ENCODE peak calls at places on chromosomes 1 and 21, in seven cellular contexts. U, T, D, E, P, K and S are unnamed samples.

GRCh38 chr21:20875741-20876140 is 122.5 kb upstream of the NCAM2 start:
- DNase-seq in U (peak), T (no peak), D (no peak), E (no peak), P (no peak), K (no peak), S (no peak)

GRCh38 chr1:32393136-32393535 is 1.1 kb downstream of the BSDC1 start:
- DNase-seq in U (no peak), T (peak), D (no peak), E (peak), P (no peak), K (no peak), S (peak)

GRCh38 chr1:209673631-209674417 is 1.4 kb upstream of the G0S2 start:
- DNase-seq in U (no peak), T (no peak), D (no peak), E (peak), P (no peak), K (no peak), S (peak)

GRCh38 chr1:15750924-15751323 is 7.7 kb upstream of the FBLIM1 start:
- DNase-seq in U (no peak), T (no peak), D (no peak), E (no peak), P (no peak), K (no peak), S (no peak)

GRCh38 chr1:17849216-17849615 is 94.1 kb downstream of the ACTL8 start:
- DNase-seq in U (no peak), T (no peak), D (no peak), E (peak), P (no peak), K (no peak), S (peak)

GRCh38 chr1:3657096-3657475 is 4.8 kb downstream of the TP73 start:
- DNase-seq in U (no peak), T (no peak), D (no peak), E (no peak), P (no peak), K (no peak), S (no peak)

GRCh38 chr1:54581621-54582035 is 33.6 kb downstream of the ACOT11 start:
- DNase-seq in U (peak), T (no peak), D (peak), E (peak), P (no peak), K (peak), S (peak)

GRCh38 chr1:106435269-106435668 is 621.2 kb upstream of the PRMT6 start:
- DNase-seq in U (no peak), T (no peak), D (no peak), E (no peak), P (no peak), K (no peak), S (no peak)

GRCh38 chr1:37752583-37753471 is 12.1 kb downstream of the EPHA10 start:
- DNase-seq in U (no peak), T (peak), D (no peak), E (peak), P (no peak), K (no peak), S (peak)

GRCh38 chr1:85297855-85298629 is 21.6 kb upstream of the BCL10 start:
- DNase-seq in U (peak), T (peak), D (no peak), E (peak), P (no peak), K (peak), S (peak)

GRCh38 chr1:226310637-226311195 is 1.8 kb upstream of the LIN9 start:
- DNase-seq in U (no peak), T (no peak), D (no peak), E (no peak), P (no peak), K (no peak), S (peak)

GRCh38 chr1:89616844-89617627 is 15.9 kb upstream of the LRRC8C start:
- DNase-seq in U (no peak), T (no peak), D (no peak), E (no peak), P (no peak), K (no peak), S (no peak)

GRCh38 chr21:44845418-44846200 is 27.7 kb upstream of the SUMO3 start:
- DNase-seq in U (peak), T (peak), D (peak), E (peak), P (peak), K (peak), S (peak)

GRCh38 chr1:245453556-245453955 is 298.8 kb downstream of the KIF26B start:
- DNase-seq in U (no peak), T (no peak), D (no peak), E (no peak), P (no peak), K (no peak), S (no peak)

DNA sequence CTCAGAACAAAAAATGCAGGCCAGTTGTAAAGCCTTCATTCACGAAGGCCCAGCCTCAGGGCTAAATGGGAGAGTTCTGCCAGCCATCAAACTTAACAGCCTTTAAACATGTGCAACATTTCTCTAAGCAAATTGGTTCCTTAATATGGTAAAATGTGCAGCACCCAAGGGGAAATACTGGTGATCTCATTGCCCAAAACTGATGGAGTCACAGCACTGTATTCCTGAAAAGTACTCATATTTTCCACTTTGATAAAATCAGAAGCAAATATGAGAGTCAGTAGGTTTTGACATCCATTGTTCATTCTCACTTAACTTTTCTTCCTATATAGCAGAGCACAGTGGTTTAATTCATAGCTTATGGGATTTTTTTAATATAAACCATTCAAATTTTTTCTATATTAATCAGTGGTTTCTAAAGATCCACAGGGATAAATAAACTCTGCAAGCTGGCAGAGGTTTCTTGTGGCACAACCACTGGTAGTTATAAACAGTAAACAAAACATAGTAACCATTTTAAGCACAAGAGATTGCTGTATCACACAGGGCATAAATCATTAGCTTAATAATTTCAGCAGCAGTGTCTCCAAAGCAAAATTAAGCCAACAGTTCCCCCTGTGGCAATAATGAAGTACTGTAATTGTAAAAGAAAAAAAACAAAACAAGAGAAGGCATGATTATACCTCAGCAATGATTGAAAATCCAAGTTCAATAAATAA is 106.9 kb upstream of the LYPLAL1 start:
- DNase-seq in U (peak), T (peak), D (no peak), E (peak), P (no peak), K (peak), S (peak)
- TF ChIP-seq CTCF in U (peak), T (peak), D (peak), E (peak), P (peak), K (peak), S (peak)

DNA sequence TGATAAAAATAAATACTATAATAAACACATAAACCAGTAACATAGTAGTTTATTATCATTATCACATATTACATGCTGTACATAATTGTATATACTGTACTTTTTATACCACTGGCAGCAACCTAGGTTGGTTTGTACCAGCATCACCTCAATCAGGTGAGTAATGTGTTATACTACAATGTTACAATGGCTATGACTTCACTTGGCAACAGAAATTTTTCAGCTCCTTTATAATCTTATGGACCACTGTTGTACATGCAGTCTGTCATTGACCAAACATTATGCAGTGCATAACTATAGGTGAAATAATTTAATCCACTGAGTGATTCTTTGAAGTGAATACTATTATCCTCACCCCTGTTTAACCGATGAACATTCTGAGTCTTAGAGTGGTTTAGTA is 44.5 kb downstream of the TNFSF4 start:
- DNase-seq in U (no peak), T (no peak), D (no peak), E (no peak), P (no peak), K (no peak), S (no peak)
- TF ChIP-seq CTCF in U (no peak), T (no peak), D (no peak), E (no peak), P (no peak), K (no peak), S (no peak)

DNA sequence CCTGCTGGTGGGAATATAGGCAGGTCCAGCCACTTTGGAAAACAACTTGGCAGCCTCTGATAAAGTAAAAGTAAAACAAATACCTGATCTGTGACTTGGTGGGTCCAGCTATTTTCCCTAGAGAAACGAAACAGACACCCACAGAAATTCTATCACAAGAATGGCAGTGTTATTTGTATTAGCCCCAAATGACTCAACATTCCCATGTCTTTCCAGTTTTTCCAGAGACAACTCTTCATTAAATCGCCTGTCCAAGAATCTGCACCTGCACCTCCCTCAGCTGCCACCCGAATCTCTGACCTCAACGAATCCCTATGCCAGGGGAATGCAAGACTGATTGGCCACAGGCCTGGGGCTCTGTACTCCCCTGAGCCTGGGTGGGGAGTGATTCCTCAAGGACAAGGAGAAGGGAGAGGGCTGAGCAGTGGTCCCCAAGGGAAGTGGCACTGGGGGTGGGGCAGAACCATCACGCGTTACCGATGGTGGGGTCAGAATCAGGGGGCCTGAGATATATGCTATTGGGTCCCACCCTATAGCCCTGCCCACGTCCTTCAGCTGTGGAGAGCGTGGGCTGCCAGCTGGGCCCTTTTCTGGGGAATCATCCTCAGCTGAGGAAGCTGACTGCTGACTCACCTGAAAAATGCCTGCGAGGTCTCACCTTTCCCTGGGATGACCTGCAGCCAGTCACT is 553.0 kb downstream of the PTPRU start:
- DNase-seq in U (no peak), T (no peak), D (no peak), E (no peak), P (no peak), K (no peak), S (no peak)
- TF ChIP-seq CTCF in U (no peak), T (no peak), D (no peak), E (no peak), P (no peak), K (no peak), S (no peak)

GRCh38 chr1:202123336-202123813 is 658 bp downstream of the GPR37L1 start:
- DNase-seq in U (no peak), T (no peak), D (no peak), E (no peak), P (no peak), K (no peak), S (peak)

GRCh38 chr1:202125611-202126010 is 2.9 kb downstream of the GPR37L1 start:
- DNase-seq in U (no peak), T (no peak), D (no peak), E (no peak), P (no peak), K (no peak), S (no peak)

GRCh38 chr1:202124107-202124506 is 1.4 kb downstream of the GPR37L1 start:
- DNase-seq in U (no peak), T (no peak), D (no peak), E (no peak), P (no peak), K (no peak), S (peak)

GRCh38 chr1:202121006-202121405 is 1.7 kb upstream of the GPR37L1 start:
- DNase-seq in U (no peak), T (no peak), D (no peak), E (no peak), P (no peak), K (no peak), S (peak)

GRCh38 chr1:202122639-202123335 is at the start of gene GPR37L1:
- DNase-seq in U (peak), T (no peak), D (peak), E (peak), P (no peak), K (peak), S (peak)
- TF ChIP-seq CTCF in U (peak), T (no peak), D (peak), E (peak), P (no peak), K (peak), S (peak)

GRCh38 chr1:203273206-203273868 is 32.0 kb upstream of the BTG2 start:
- DNase-seq in U (peak), T (peak), D (peak), E (peak), P (peak), K (peak), S (peak)

GRCh38 chr1:203272633-203273205 is 32.6 kb upstream of the BTG2 start:
- DNase-seq in U (no peak), T (no peak), D (no peak), E (no peak), P (no peak), K (no peak), S (no peak)

GRCh38 chr1:203274603-203275381 is 30.5 kb upstream of the BTG2 start:
- DNase-seq in U (no peak), T (no peak), D (no peak), E (no peak), P (no peak), K (no peak), S (no peak)

GRCh38 chr1:203275656-203276272 is 29.6 kb upstream of the BTG2 start:
- DNase-seq in U (no peak), T (no peak), D (no peak), E (no peak), P (no peak), K (no peak), S (no peak)

GRCh38 chr1:203273869-203274602 is 31.3 kb upstream of the BTG2 start:
- DNase-seq in U (no peak), T (peak), D (peak), E (no peak), P (no peak), K (no peak), S (no peak)
- TF ChIP-seq CTCF in U (no peak), T (no peak), D (no peak), E (no peak), P (no peak), K (no peak), S (no peak)

DNA sequence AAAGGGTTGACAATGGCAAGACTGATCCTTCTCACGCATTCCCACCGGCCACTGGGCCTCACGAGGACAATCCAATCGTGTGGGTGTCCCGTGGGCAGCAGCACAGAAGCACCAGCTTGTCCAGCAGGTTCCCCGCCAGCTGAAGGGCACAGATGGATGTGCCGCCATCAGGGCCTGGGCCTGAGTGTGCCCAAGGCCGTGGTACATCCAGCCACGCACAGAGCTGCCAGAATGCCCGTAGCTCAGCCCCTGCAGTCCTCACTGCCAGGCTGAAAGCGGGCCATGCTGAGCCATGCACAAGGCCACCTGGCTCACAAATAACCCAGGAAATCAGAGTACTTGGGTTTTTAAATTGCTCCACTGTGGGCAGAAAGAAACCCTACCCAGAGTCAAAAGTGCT is 7.0 kb downstream of the NPHP4 start:
- DNase-seq in U (no peak), T (no peak), D (peak), E (no peak), P (no peak), K (no peak), S (no peak)
- TF ChIP-seq CTCF in U (no peak), T (no peak), D (no peak), E (no peak), P (no peak), K (no peak), S (no peak)

GRCh38 chr1:153670859-153671622 is at the start of gene ILF2:
- DNase-seq in U (peak), T (peak), D (peak), E (peak), P (peak), K (peak), S (peak)
- TF ChIP-seq CTCF in U (no peak), T (peak), D (peak), E (peak), P (no peak), K (peak), S (peak)

GRCh38 chr1:35590476-35591040 is 17.4 kb downstream of the TFAP2E start:
- DNase-seq in U (no peak), T (no peak), D (no peak), E (no peak), P (no peak), K (no peak), S (no peak)

GRCh38 chr1:35587736-35588135 is 14.6 kb downstream of the TFAP2E start:
- DNase-seq in U (no peak), T (no peak), D (no peak), E (no peak), P (no peak), K (no peak), S (peak)

GRCh38 chr1:35586808-35587207 is 13.7 kb downstream of the TFAP2E start:
- DNase-seq in U (no peak), T (no peak), D (no peak), E (no peak), P (no peak), K (no peak), S (no peak)

GRCh38 chr1:35589516-35590427 is 16.7 kb downstream of the TFAP2E start:
- DNase-seq in U (no peak), T (no peak), D (no peak), E (no peak), P (no peak), K (no peak), S (no peak)

DNA sequence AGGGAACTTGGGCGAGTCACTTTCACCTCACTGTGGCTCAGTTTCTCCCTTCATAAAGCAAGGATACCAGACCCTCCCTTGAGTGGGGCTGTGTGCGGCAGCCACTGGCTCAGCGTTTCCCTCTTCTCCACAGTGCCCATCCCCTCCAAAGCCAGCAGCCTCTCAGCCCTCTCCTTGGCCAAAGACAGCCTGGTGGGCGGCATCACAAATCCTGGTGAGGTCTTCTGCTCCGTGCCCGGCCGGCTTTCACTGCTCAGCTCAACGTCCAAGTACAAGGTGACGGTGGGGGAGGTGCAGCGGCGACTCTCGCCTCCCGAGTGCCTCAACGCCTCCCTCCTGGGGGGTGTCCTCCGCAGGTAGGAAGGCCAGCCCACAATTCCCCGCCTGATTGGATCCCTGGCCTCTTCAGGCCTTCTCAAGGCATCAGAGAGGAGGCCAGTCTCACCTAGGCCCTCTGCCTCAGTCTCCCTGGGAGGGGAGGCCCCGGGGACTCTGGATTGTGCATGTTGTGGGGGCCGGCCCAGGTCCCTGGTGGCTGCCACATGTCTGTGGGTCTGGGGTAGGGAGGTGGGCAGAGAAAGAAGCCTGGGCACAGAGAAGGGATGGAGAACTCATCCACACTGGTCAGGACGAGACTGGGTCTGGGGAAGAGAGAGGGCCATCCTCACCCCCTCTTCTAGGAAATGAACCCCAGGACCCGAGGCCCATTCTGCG is 15.2 kb downstream of the TFAP2E start:
- DNase-seq in U (no peak), T (no peak), D (no peak), E (no peak), P (no peak), K (no peak), S (peak)
- TF ChIP-seq CTCF in U (no peak), T (no peak), D (no peak), E (no peak), P (no peak), K (no peak), S (no peak)

DNA sequence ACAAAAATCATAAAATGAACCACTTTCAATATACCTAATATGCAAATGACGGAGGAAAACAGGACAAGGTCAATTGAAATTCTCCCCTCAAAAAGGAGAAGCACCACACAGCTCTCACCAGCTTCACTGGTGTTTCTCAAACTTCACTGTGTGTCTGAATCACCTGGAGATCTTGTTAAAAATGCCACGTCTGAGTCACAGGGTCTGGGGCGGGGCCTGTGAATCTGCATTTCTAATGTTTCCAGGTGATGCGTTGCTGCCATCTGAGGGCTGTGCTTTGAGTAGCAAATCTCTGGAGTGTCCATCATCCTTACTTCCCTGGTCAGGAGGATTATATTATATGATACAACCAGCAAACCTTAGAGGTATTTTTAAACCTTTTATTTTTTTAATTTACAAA is 9.0 kb downstream of the CLDN19 start:
- DNase-seq in U (no peak), T (peak), D (no peak), E (no peak), P (no peak), K (peak), S (no peak)
- TF ChIP-seq CTCF in U (no peak), T (no peak), D (no peak), E (no peak), P (no peak), K (peak), S (no peak)

DNA sequence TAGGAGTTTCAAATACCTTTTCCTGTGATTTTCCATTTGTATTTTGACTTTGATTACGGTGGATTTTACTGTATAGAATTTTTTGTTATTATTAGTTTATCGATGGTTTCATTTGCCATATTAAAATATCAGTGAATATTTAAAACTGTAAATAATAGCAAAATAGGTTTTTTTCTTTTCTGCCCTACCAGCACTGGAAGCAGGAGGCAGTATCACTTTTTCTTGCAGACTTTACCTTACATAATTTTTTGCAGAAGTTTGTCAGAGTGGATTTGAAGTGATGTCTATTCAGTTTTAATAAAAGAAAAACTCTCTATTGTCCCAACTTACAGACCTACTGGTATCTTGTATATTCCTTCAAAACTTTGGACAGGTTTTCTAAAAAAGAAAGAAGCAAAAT is 213.6 kb downstream of the CENPF start:
- DNase-seq in U (no peak), T (no peak), D (no peak), E (no peak), P (no peak), K (no peak), S (no peak)
- TF ChIP-seq CTCF in U (peak), T (no peak), D (no peak), E (no peak), P (no peak), K (no peak), S (peak)